ENCODE peak calls at places on chromosomes 12 and 14, in four cellular contexts. C, S, Y and T are unnamed samples.

GRCh38 chr14:90985601-90986242 is 74.7 kb downstream of the RPS6KA5 start:
- DNase-seq in Y (no peak), C (no peak), S (no peak), T (no peak)

GRCh38 chr12:39946361-39946948 is 159.4 kb downstream of the SLC2A13 start:
- DNase-seq in Y (no peak), C (no peak), S (no peak), T (no peak)

GRCh38 chr14:49461529-49462401 is 124.4 kb downstream of the RPS29 start:
- DNase-seq in S (peak), C (peak), Y (peak), T (peak)

GRCh38 chr14:90281261-90281660 is 24.9 kb downstream of the PSMC1 start:
- DNase-seq in S (no peak), C (no peak), Y (no peak), T (no peak)

GRCh38 chr14:47675489-47676300 is at the start of gene MDGA2:
- DNase-seq in Y (no peak), C (no peak), S (no peak), T (peak)

GRCh38 chr12:92039048-92039447 is 106.6 kb downstream of the BTG1 start:
- DNase-seq in S (no peak), Y (no peak), C (no peak), T (no peak)

GRCh38 chr12:31588976-31589375 is 2.0 kb downstream of the DENND5B start:
- DNase-seq in S (no peak), C (no peak), Y (no peak), T (no peak)

GRCh38 chr14:61608245-61609142 is 86.8 kb upstream of the HIF1A start:
- DNase-seq in C (peak), S (no peak), Y (peak), T (no peak)

GRCh38 chr12:69161835-69162234 is 77.5 kb upstream of the CPSF6 start:
- DNase-seq in Y (peak), S (peak), C (no peak), T (peak)

GRCh38 chr14:52458721-52459085 is 93.6 kb downstream of the TXNDC16 start:
- DNase-seq in Y (no peak), C (no peak), S (no peak), T (no peak)

GRCh38 chr12:130713581-130713991 is 2.5 kb downstream of the RIMBP2 start:
- DNase-seq in C (no peak), S (no peak), Y (peak), T (peak)

GRCh38 chr12:6549379-6550151 is 6.3 kb downstream of the IFFO1 start:
- DNase-seq in Y (no peak), C (no peak), S (no peak), T (no peak)

GRCh38 chr14:78974691-78975090 is 804.5 kb downstream of the NRXN3 start:
- DNase-seq in C (no peak), S (no peak), Y (no peak), T (no peak)

GRCh38 chr12:123044351-123044750 is 63.9 kb downstream of the ARL6IP4 start:
- DNase-seq in Y (no peak), S (no peak), C (no peak), T (no peak)

GRCh38 chr14:50121506-50121905 is 5.1 kb upstream of the VCPKMT start:
- DNase-seq in S (no peak), Y (no peak), C (no peak), T (no peak)

GRCh38 chr12:1810201-1810930 is 10.0 kb upstream of the LRTM2 start:
- DNase-seq in Y (no peak), S (no peak), C (no peak), T (no peak)

GRCh38 chr12:1804545-1805332 is 15.6 kb upstream of the LRTM2 start:
- DNase-seq in S (peak), Y (peak), C (peak), T (peak)

GRCh38 chr12:72282721-72283120 is 10.6 kb downstream of the TRHDE start:
- DNase-seq in Y (no peak), S (no peak), C (no peak), T (no peak)

GRCh38 chr12:7935773-7936581 is at the start of gene SLC2A3:
- DNase-seq in Y (no peak), C (no peak), S (peak), T (peak)

GRCh38 chr14:103628221-103628683 is 759 bp upstream of the KLC1 start:
- DNase-seq in C (no peak), Y (peak), S (peak), T (no peak)

GRCh38 chr12:68915055-68915454 is 17.9 kb downstream of the CPM start:
- DNase-seq in S (no peak), C (no peak), Y (no peak), T (no peak)

GRCh38 chr14:22980672-22981089 is 1.7 kb downstream of the AJUBA start:
- DNase-seq in C (no peak), Y (no peak), S (peak), T (no peak)

GRCh38 chr12:89072303-89073026 is 279.8 kb downstream of the DUSP6 start:
- DNase-seq in C (no peak), S (no peak), Y (no peak), T (no peak)

GRCh38 chr14:66381765-66382164 is 104.4 kb upstream of the CCDC196 start:
- DNase-seq in C (no peak), S (no peak), Y (no peak), T (no peak)

GRCh38 chr12:110846615-110847566 is at the start of gene CCDC63:
- DNase-seq in S (peak), C (no peak), Y (no peak), T (peak)

GRCh38 chr12:94229902-94230301 is 81.5 kb downstream of the PLXNC1 start:
- DNase-seq in C (no peak), S (no peak), Y (no peak), T (no peak)

GRCh38 chr14:20489093-20489994 is 16.0 kb upstream of the RNASE10 start:
- DNase-seq in S (no peak), Y (no peak), C (no peak), T (no peak)